ENCODE peak calls at places on chromosomes 3 and 15, in four cellular contexts. One of them, this sample, is unnamed.

GRCh38 chr3:33481018-33481621 is 40.9 kb upstream of the UBP1 start:
- DNase-seq in left lung: no peak
- DNase-seq in H4: no peak
- DNase-seq in SJSA1: no peak
- DNase-seq in this sample: no peak

GRCh38 chr3:48565591-48566400 is 2.2 kb upstream of the UCN2 start:
- DNase-seq in left lung: peak
- DNase-seq in H4: peak
- DNase-seq in SJSA1: peak
- DNase-seq in this sample: peak

GRCh38 chr3:12395349-12396012 is 88.8 kb upstream of the TSEN2 start:
- DNase-seq in H4: no peak
- DNase-seq in SJSA1: no peak
- DNase-seq in left lung: no peak
- DNase-seq in this sample: peak

GRCh38 chr3:159210336-159210735 is 408.5 kb downstream of the MFSD1 start:
- DNase-seq in H4: no peak
- DNase-seq in left lung: no peak
- DNase-seq in SJSA1: no peak
- DNase-seq in this sample: peak

GRCh38 chr3:55486857-55487375 is at the start of gene WNT5A:
- DNase-seq in H4: no peak
- DNase-seq in SJSA1: peak
- DNase-seq in left lung: peak
- DNase-seq in this sample: peak

GRCh38 chr3:186975726-186976125 is 45.4 kb downstream of the ST6GAL1 start:
- DNase-seq in SJSA1: no peak
- DNase-seq in left lung: no peak
- DNase-seq in H4: no peak
- DNase-seq in this sample: no peak

GRCh38 chr3:177776656-177777055 is 579.4 kb upstream of the TBL1XR1 start:
- DNase-seq in SJSA1: peak
- DNase-seq in left lung: no peak
- DNase-seq in H4: peak
- DNase-seq in this sample: peak

GRCh38 chr3:188646592-188646991 is 492.6 kb downstream of the LPP start:
- DNase-seq in SJSA1: no peak
- DNase-seq in left lung: no peak
- DNase-seq in H4: peak
- DNase-seq in this sample: no peak

GRCh38 chr3:54358969-54359648 is 236.8 kb downstream of the CACNA2D3 start:
- DNase-seq in H4: peak
- DNase-seq in SJSA1: no peak
- DNase-seq in left lung: no peak
- DNase-seq in this sample: no peak

GRCh38 chr15:41847981-41848380 is 9.3 kb downstream of the PLA2G4B start:
- DNase-seq in left lung: no peak
- DNase-seq in H4: no peak
- DNase-seq in SJSA1: no peak
- DNase-seq in this sample: no peak

GRCh38 chr15:68580026-68580882 is 1.5 kb downstream of the CORO2B start:
- DNase-seq in SJSA1: no peak
- DNase-seq in left lung: no peak
- DNase-seq in H4: no peak
- DNase-seq in this sample: no peak

GRCh38 chr3:103499132-103499885 is 1064.5 kb downstream of the ZPLD1 start:
- DNase-seq in left lung: no peak
- DNase-seq in H4: no peak
- DNase-seq in SJSA1: no peak
- DNase-seq in this sample: peak

GRCh38 chr3:39812537-39812936 is 3.1 kb downstream of the MYRIP start:
- DNase-seq in SJSA1: no peak
- DNase-seq in left lung: no peak
- DNase-seq in H4: no peak
- DNase-seq in this sample: no peak

GRCh38 chr3:130816873-130817445 is 70.3 kb upstream of the PIK3R4 start:
- DNase-seq in SJSA1: no peak
- DNase-seq in H4: no peak
- DNase-seq in left lung: no peak
- DNase-seq in this sample: no peak

GRCh38 chr3:133124511-133124910 is 86.3 kb downstream of the TMEM108 start:
- DNase-seq in left lung: no peak
- DNase-seq in SJSA1: no peak
- DNase-seq in H4: no peak
- DNase-seq in this sample: no peak

GRCh38 chr15:76340198-76340801 is 3.7 kb downstream of the ISL2 start:
- DNase-seq in H4: no peak
- DNase-seq in SJSA1: no peak
- DNase-seq in left lung: peak
- DNase-seq in this sample: peak

GRCh38 chr15:60928210-60928609 is 300.9 kb downstream of the RORA start:
- DNase-seq in H4: no peak
- DNase-seq in left lung: no peak
- DNase-seq in SJSA1: no peak
- DNase-seq in this sample: no peak

GRCh38 chr3:175852560-175852959 is 993.4 kb downstream of the NAALADL2 start:
- DNase-seq in SJSA1: no peak
- DNase-seq in H4: no peak
- DNase-seq in left lung: no peak
- DNase-seq in this sample: no peak

GRCh38 chr15:63212050-63212973 is 22.9 kb downstream of the RAB8B start:
- DNase-seq in SJSA1: no peak
- DNase-seq in left lung: no peak
- DNase-seq in H4: no peak
- DNase-seq in this sample: peak

GRCh38 chr3:186534113-186534669 is 10.0 kb downstream of the CRYGS start:
- DNase-seq in H4: no peak
- DNase-seq in SJSA1: no peak
- DNase-seq in left lung: no peak
- DNase-seq in this sample: no peak

GRCh38 chr15:44319385-44319784 is 30.9 kb downstream of the GOLM2 start:
- DNase-seq in H4: no peak
- DNase-seq in left lung: no peak
- DNase-seq in SJSA1: no peak
- DNase-seq in this sample: no peak

GRCh38 chr15:91099616-91100560 is at the start of gene SV2B:
- DNase-seq in H4: peak
- DNase-seq in left lung: peak
- DNase-seq in SJSA1: no peak
- DNase-seq in this sample: peak

GRCh38 chr3:16509721-16510619 is 3.5 kb downstream of the RFTN1 start:
- DNase-seq in left lung: no peak
- DNase-seq in SJSA1: no peak
- DNase-seq in H4: no peak
- DNase-seq in this sample: no peak

GRCh38 chr3:152587861-152588260 is 247.1 kb upstream of the P2RY1 start:
- DNase-seq in left lung: no peak
- DNase-seq in SJSA1: no peak
- DNase-seq in H4: no peak
- DNase-seq in this sample: no peak

GRCh38 chr3:55935241-55935640 is 448.1 kb upstream of the WNT5A start:
- DNase-seq in left lung: no peak
- DNase-seq in H4: no peak
- DNase-seq in SJSA1: no peak
- DNase-seq in this sample: no peak

GRCh38 chr3:133457025-133457424 is 57.2 kb downstream of the BFSP2 start:
- DNase-seq in H4: no peak
- DNase-seq in SJSA1: no peak
- DNase-seq in left lung: no peak
- DNase-seq in this sample: no peak

This sample was measured in fibroblast of mammary gland.